ENCODE peak calls at places on chromosomes 1 and 21, in five cellular contexts. H is WTC11, I is lung, V is GM04504, G is ovary. Y is an unnamed sample.
A peak's percentile ranks its signal among the peaks of the same experiment; 100 is the strongest.

GRCh38 chr1:204070895-204071294 is 2.0 kb upstream of the SOX13 start:
- DNase-seq in V (no peak), I (no peak), H (no peak), G (no peak), Y (no peak)

GRCh38 chr1:203130358-203130992 is 2.9 kb downstream of the ADORA1 start:
- DNase-seq in I (no peak), H (no peak), V (no peak), G (no peak), Y (no peak)

GRCh38 chr1:205933672-205934618 is 9.3 kb downstream of the SLC26A9 start:
- DNase-seq in G (no peak), V (peak; percentile 64), I (peak; percentile 61), H (no peak), Y (no peak)

GRCh38 chr1:213934642-213935041 is 53.1 kb upstream of the PROX1 start:
- DNase-seq in G (no peak), H (no peak), I (peak; percentile 79), V (no peak), Y (no peak)

GRCh38 chr1:212359794-212360479 is 54.7 kb downstream of the PACC1 start:
- DNase-seq in V (no peak), H (no peak), I (no peak), G (no peak), Y (no peak)

GRCh38 chr1:36123357-36123756 is 1.7 kb downstream of the COL8A2 start:
- DNase-seq in V (no peak), I (no peak), H (no peak), G (no peak), Y (no peak)

GRCh38 chr1:35637401-35637809 is 3.9 kb downstream of the PSMB2 start:
- DNase-seq in G (no peak), V (peak; percentile 14), I (no peak), H (no peak), Y (no peak)

GRCh38 chr1:180185971-180186645 is 31.4 kb downstream of the QSOX1 start:
- DNase-seq in I (no peak), H (no peak), G (no peak), V (no peak), Y (no peak)

GRCh38 chr1:115879977-115880376 is 39.1 kb upstream of the NHLH2 start:
- DNase-seq in G (no peak), I (no peak), H (peak; percentile 20), V (no peak), Y (no peak)

GRCh38 chr21:34693192-34693810 is 24.5 kb downstream of the CLIC6 start:
- DNase-seq in I (peak; percentile 57), V (peak; percentile 36), G (peak; percentile 18), H (peak; percentile 40), Y (peak; percentile 39)

GRCh38 chr1:12570291-12570690 is 47.7 kb downstream of the DHRS3 start:
- DNase-seq in G (no peak), V (no peak), H (no peak), I (no peak), Y (no peak)

GRCh38 chr21:33865176-33865575 is 50.4 kb downstream of the ATP5PO start:
- DNase-seq in G (no peak), I (no peak), H (no peak), V (no peak), Y (no peak)

GRCh38 chr1:94255476-94255875 is 18.1 kb upstream of the ARHGAP29 start:
- DNase-seq in G (no peak), I (no peak), H (no peak), V (no peak), Y (no peak)

GRCh38 chr1:245209658-245210415 is 55.1 kb downstream of the KIF26B start:
- DNase-seq in V (no peak), G (no peak), I (no peak), H (no peak), Y (no peak)

GRCh38 chr1:1873186-1873585 is 17.7 kb downstream of the GNB1 start:
- DNase-seq in H (no peak), I (no peak), V (no peak), G (no peak), Y (no peak)

GRCh38 chr1:44842763-44843655 is at the start of gene PTCH2:
- DNase-seq in H (peak; percentile 91), G (peak; percentile 89), V (peak; percentile 35), I (no peak), Y (no peak)

GRCh38 chr1:117067528-117068370 is 7.6 kb downstream of the TTF2 start:
- DNase-seq in V (peak; percentile 28), H (peak; percentile 30), G (peak; percentile 39), I (peak; percentile 56), Y (peak; percentile 7)

GRCh38 chr1:59752556-59753412 is 62.0 kb upstream of the HOOK1 start:
- DNase-seq in I (no peak), G (no peak), H (no peak), V (no peak), Y (no peak)

GRCh38 chr1:43199093-43199726 is 27.1 kb downstream of the CFAP57 start:
- DNase-seq in V (no peak), G (no peak), H (no peak), I (peak; percentile 21), Y (no peak)

GRCh38 chr1:66542314-66542713 is 8.4 kb downstream of the SGIP1 start:
- DNase-seq in G (no peak), V (no peak), H (no peak), I (no peak), Y (no peak)

GRCh38 chr21:38988211-38989096 is 182.7 kb downstream of the ETS2 start:
- DNase-seq in G (peak; percentile 39), H (no peak), V (no peak), I (no peak), Y (no peak)

GRCh38 chr21:22597660-22598255 is 1599.5 kb downstream of the NCAM2 start:
- DNase-seq in V (no peak), G (no peak), H (no peak), I (no peak), Y (no peak)

GRCh38 chr21:45457832-45458172 is 52.8 kb downstream of the COL18A1 start:
- DNase-seq in I (no peak), G (no peak), H (no peak), V (no peak), Y (no peak)

GRCh38 chr1:30111431-30111830 is 612.0 kb downstream of the MATN1 start:
- DNase-seq in I (no peak), H (peak; percentile 76), G (peak; percentile 46), V (no peak), Y (no peak)

GRCh38 chr1:99579691-99580171 is 66.2 kb upstream of the PALMD start:
- DNase-seq in V (no peak), G (no peak), I (no peak), H (no peak), Y (no peak)

GRCh38 chr21:46431884-46432488 is 26.7 kb upstream of the DIP2A start:
- DNase-seq in I (no peak), H (no peak), V (no peak), G (no peak), Y (no peak)

GRCh38 chr1:199020904-199021303 is 382.1 kb downstream of the PTPRC start:
- DNase-seq in H (no peak), G (no peak), V (no peak), I (no peak), Y (no peak)